ENCODE peak calls at places on chromosomes 1 and 21, in seven cellular contexts. O is body of pancreas, J is heart right ventricle, Y is A549, W is IMR-90, G is astrocyte of the cerebellum, A is foreskin fibroblast. S is an unnamed sample.

GRCh38 chr1:226661965-226662364 is 77.1 kb downstream of the ITPKB start:
- DNase-seq in O (no peak), J (no peak), Y (no peak), W (peak; percentile 48), G (no peak), A (peak; percentile 30), S (peak; percentile 45)

GRCh38 chr1:18008116-18008515 is 99.5 kb upstream of the IGSF21 start:
- DNase-seq in O (no peak), J (no peak), Y (no peak), W (no peak), G (no peak), A (no peak), S (no peak)

GRCh38 chr1:143698016-143698415 is 273.8 kb downstream of the FAM72C start:
- DNase-seq in O (peak; percentile 51), J (peak; percentile 5), Y (peak; percentile 69), W (no peak), G (no peak), A (no peak), S (peak; percentile 8)

GRCh38 chr1:36516372-36517018 is 33.8 kb upstream of the CSF3R start:
- DNase-seq in O (peak; percentile 43), J (no peak), Y (peak; percentile 65), W (peak; percentile 43), G (peak; percentile 16), A (peak; percentile 74), S (peak; percentile 61)

GRCh38 chr1:167856711-167857418 is 57.1 kb downstream of the ADCY10 start:
- DNase-seq in O (no peak), J (no peak), Y (no peak), W (no peak), G (no peak), A (no peak), S (no peak)

GRCh38 chr21:37886120-37886519 is 30.1 kb downstream of the KCNJ6 start:
- DNase-seq in O (no peak), J (no peak), Y (no peak), W (no peak), G (no peak), A (no peak), S (no peak)

GRCh38 chr1:188462837-188463236 is 1634.1 kb downstream of the PLA2G4A start:
- DNase-seq in O (no peak), J (no peak), Y (no peak), W (no peak), G (no peak), A (no peak), S (no peak)

GRCh38 chr1:184407816-184408510 is 21.1 kb downstream of the C1orf21 start:
- DNase-seq in O (no peak), J (no peak), Y (peak; percentile 41), W (peak; percentile 80), G (no peak), A (peak; percentile 29), S (peak; percentile 73)

GRCh38 chr1:244231572-244232315 is 180.7 kb downstream of the ZBTB18 start:
- DNase-seq in O (peak; percentile 54), J (no peak), Y (no peak), W (peak; percentile 28), G (no peak), A (peak; percentile 49), S (no peak)

GRCh38 chr1:221923921-221924598 is 182.2 kb upstream of the DUSP10 start:
- DNase-seq in O (no peak), J (no peak), Y (no peak), W (peak; percentile 59), G (no peak), A (peak; percentile 60), S (no peak)

GRCh38 chr1:26134466-26134865 is 22.8 kb downstream of the PDIK1L start:
- DNase-seq in O (no peak), J (no peak), Y (no peak), W (no peak), G (no peak), A (no peak), S (no peak)

GRCh38 chr1:26578167-26578566 is 48.6 kb downstream of the RPS6KA1 start:
- DNase-seq in O (no peak), J (no peak), Y (no peak), W (no peak), G (no peak), A (no peak), S (no peak)

GRCh38 chr1:241336335-241336734 is 20.7 kb downstream of the RGS7 start:
- DNase-seq in O (no peak), J (no peak), Y (no peak), W (peak; percentile 35), G (no peak), A (peak; percentile 75), S (peak; percentile 37)

GRCh38 chr1:25198731-25199231 is 33.5 kb downstream of the SYF2 start:
- DNase-seq in O (peak; percentile 22), J (peak; percentile 20), Y (no peak), W (no peak), G (no peak), A (no peak), S (no peak)

GRCh38 chr1:85462931-85463665 is 1.9 kb downstream of the DDAH1 start:
- DNase-seq in O (peak; percentile 21), J (no peak), Y (no peak), W (no peak), G (no peak), A (peak; percentile 31), S (no peak)

GRCh38 chr1:152811050-152811449 is 721 bp upstream of the LCE1B start:
- DNase-seq in O (no peak), J (no peak), Y (no peak), W (no peak), G (no peak), A (no peak), S (no peak)

GRCh38 chr1:59422921-59423575 is 126.2 kb downstream of the FGGY start:
- DNase-seq in O (peak; percentile 82), J (peak; percentile 72), Y (no peak), W (no peak), G (no peak), A (peak; percentile 63), S (peak; percentile 47)

GRCh38 chr1:18387307-18387706 is 93.4 kb upstream of the KLHDC7A start:
- DNase-seq in O (no peak), J (no peak), Y (no peak), W (no peak), G (no peak), A (no peak), S (no peak)

GRCh38 chr1:244211559-244211944 is 160.5 kb downstream of the ZBTB18 start:
- DNase-seq in O (no peak), J (no peak), Y (no peak), W (peak; percentile 13), G (no peak), A (no peak), S (peak; percentile 57)

GRCh38 chr1:86150553-86151055 is 6.0 kb downstream of the COL24A1 start:
- DNase-seq in O (no peak), J (no peak), Y (no peak), W (peak; percentile 53), G (no peak), A (peak; percentile 51), S (no peak)

GRCh38 chr1:205505791-205506190 is 1.3 kb downstream of the CDK18 start:
- DNase-seq in O (peak; percentile 53), J (peak; percentile 76), Y (no peak), W (no peak), G (no peak), A (no peak), S (no peak)

GRCh38 chr1:41006942-41007865 is 14.3 kb downstream of the SLFNL1 start:
- DNase-seq in O (no peak), J (no peak), Y (no peak), W (peak; percentile 37), G (no peak), A (peak; percentile 21), S (no peak)

DNA sequence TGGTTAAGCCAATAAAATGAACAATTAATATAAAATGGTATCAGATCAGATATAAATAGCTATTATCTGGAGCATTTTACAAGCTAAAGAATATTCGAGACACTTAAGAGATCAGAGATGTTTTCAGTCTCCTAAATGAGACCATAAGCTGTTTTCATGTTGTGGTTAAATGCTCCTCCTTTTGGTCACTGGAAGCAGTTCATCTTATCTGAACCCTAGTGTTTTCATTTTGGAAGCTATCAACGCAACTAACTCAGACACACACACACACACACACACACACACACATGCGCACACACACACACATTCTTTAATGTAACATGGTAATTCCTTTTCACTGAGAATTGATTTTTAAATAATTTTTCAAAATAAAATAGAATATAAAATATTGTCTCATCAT is 10.0 kb upstream of the LRRC8C start:
- DNase-seq in O (no peak), J (no peak), Y (peak; percentile 25), W (peak; percentile 38), G (no peak), A (peak; percentile 62), S (peak; percentile 37)
- TF ChIP-seq CTCF in O (no peak), J (peak; percentile 17), Y (no peak), W (peak; percentile 31), G (no peak), A (peak; percentile 13), S (peak; percentile 35)

DNA sequence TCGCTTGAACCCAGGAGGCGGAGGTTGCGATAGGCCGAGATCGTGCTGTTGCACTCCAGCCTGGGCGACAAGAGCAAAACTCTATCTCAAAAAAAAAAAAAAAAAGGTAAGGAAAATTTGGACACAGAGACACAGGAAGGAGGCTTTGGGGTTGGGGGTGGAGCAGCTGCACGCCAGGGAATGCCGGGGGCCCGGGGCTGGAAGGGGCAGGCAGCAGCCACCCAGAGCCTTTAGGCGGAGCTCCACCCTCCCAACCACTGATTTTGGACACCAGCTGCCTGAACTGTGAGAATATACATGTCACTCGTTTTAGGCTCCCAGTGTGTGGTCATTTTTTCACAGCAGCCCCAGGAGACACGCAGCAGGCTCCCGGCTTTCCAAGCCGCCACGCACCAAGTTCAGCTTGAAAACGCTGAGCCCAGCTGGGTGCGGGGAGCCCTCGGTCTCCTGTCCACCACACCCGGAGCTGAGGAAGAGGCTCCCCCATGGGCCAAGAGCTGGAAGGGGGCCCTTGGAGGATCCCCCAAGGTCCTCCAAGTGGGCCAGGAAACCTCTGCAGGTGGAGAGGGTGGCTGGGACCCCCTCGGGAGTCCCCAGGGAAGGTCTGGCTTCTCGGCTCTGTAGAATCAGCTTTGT is 5.9 kb upstream of the FAAP20 start:
- DNase-seq in O (no peak), J (no peak), Y (no peak), W (no peak), G (no peak), A (no peak), S (peak; percentile 48)
- H3K4me3 ChIP-seq in O (no peak overlapping the region), J (no peak overlapping the region), Y (no peak overlapping the region), W (no peak overlapping the region), G (no peak overlapping the region), A (no peak overlapping the region), S (peak overlapping the region; percentile 33)

DNA sequence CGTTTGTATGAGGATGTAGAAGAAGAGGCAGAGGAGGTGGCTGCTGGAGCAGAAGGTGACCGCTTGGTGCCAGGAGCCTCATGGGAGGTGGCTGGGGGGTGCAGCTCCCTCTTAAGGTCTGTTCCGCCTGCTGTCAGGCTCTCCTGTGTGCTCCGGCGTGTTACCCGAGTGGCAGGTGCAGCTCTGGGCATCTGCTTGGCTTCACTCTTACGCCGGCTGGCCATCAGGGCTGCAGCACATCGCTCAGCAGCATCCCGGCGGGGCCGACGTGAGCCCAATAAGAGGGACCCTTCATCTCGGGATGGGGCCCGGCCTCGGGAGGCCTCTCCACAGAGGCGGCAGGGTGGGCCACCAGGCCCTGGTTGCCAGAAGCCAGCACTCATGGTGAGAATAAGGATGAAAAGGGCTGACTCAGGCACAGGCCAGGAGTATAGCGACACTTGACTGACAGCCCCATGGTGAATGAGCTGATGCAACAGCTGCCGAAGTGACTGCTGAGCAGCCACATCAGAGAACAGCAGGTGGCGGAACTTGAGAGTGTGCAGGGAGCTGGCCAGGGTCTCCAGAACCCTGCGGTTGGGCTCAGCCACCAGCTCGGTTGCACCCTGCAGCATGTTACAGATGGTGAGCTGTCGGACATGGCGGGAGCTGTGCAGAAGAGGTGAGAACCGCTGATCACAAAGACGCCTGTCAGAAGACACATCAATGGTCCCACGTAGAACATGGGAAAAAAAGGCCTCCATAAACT is 17.5 kb downstream of the LRRC41 start:
- DNase-seq in O (no peak), J (no peak), Y (no peak), W (no peak), G (no peak), A (no peak), S (no peak)
- TF ChIP-seq CTCF in O (no peak), J (no peak), Y (no peak), W (no peak), G (no peak), A (no peak), S (no peak)

GRCh38 chr1:159015440-159015909 is 5.8 kb downstream of the IFI16 start:
- DNase-seq in O (no peak), J (peak; percentile 66), Y (peak; percentile 65), W (peak; percentile 94), G (no peak), A (peak; percentile 93), S (peak; percentile 92)
- H3K4me3 ChIP-seq in O (no peak overlapping the region), J (peak overlapping the region; percentile 1), Y (no peak overlapping the region), W (no peak overlapping the region), G (no peak overlapping the region), A (no peak overlapping the region), S (no peak overlapping the region)

S was measured in fibroblast of villous mesenchyme.